ENCODE peak calls at places on chromosomes 7 and 10, in four cellular contexts. V is mesenchymal stem cell, L is IMR-90, H is neuronal stem cell. N is an unnamed sample.

GRCh38 chr7:141702047-141702567 is at the start of gene DENND11:
- DNase-seq in V (peak), L (peak), H (peak), N (no peak)

GRCh38 chr7:103680161-103681144 is 234.4 kb upstream of the SLC26A5 start:
- DNase-seq in V (no peak), L (no peak), H (no peak), N (no peak)

GRCh38 chr10:46240684-46241565 is 45.9 kb upstream of the ANTXRL start:
- DNase-seq in V (no peak), L (no peak), H (no peak), N (peak)

GRCh38 chr7:119197872-119198527 is 973.5 kb downstream of the ANKRD7 start:
- DNase-seq in V (peak), L (peak), H (peak), N (peak)

GRCh38 chr10:30770816-30771215 is 141.3 kb upstream of the LYZL2 start:
- DNase-seq in V (no peak), L (no peak), H (no peak), N (no peak)

GRCh38 chr7:1639578-1640175 is 30.4 kb upstream of the ELFN1 start:
- DNase-seq in V (no peak), L (no peak), H (no peak), N (no peak)

GRCh38 chr7:29156798-29157461 is 10.6 kb upstream of the CPVL start:
- DNase-seq in V (no peak), L (no peak), H (no peak), N (no peak)

GRCh38 chr10:89431977-89432376 is 17.6 kb downstream of the IFIT5 start:
- DNase-seq in V (peak), L (peak), H (no peak), N (no peak)

GRCh38 chr7:155356323-155357105 is 58.8 kb downstream of the INSIG1 start:
- DNase-seq in V (peak), L (no peak), H (no peak), N (no peak)

GRCh38 chr7:106287786-106288185 is 3.0 kb upstream of the NAMPT start:
- DNase-seq in V (no peak), L (no peak), H (no peak), N (no peak)

GRCh38 chr7:106774213-106774767 is 90.8 kb upstream of the PIK3CG start:
- DNase-seq in V (no peak), L (no peak), H (no peak), N (no peak)

GRCh38 chr7:7522421-7522820 is 13.3 kb downstream of the COL28A1 start:
- DNase-seq in V (no peak), L (peak), H (no peak), N (no peak)

DNA sequence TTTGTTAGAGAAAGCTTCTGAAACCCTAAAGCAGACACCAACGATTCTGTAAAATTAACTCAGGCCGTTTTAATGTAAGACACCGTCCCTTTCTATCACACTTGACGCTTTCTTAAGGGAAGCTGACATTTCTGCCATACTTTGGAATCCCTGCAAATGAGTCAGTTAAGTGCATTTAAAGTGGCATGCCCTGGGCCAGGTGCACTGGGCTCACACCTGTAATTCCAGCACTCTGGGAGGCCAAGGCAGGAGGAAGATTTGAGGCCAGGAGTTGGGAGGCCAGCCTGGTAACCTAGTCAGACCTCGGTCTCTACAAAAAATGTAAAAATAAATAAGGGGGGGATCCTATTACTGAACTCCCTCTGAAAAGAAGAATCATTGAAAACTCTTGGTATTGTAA is 4.4 kb downstream of the UBE2H start:
- DNase-seq in V (no peak), L (no peak), H (no peak), N (no peak)
- H3K4ac ChIP-seq in V (no peak), L (peak), H (no peak), N (no peak)

GRCh38 chr10:125823663-125824251 is 411 bp downstream of the BCCIP start:
- DNase-seq in V (peak), L (peak), H (no peak), N (no peak)
- H4K91ac ChIP-seq in V (peak), L (peak), H (no peak), N (no peak)

GRCh38 chr7:91942312-91942711 is 1.6 kb downstream of the AKAP9 start:
- DNase-seq in V (no peak), L (no peak), H (no peak), N (no peak)
- H3K4ac ChIP-seq in V (no peak), L (no peak), H (no peak), N (no peak)

GRCh38 chr7:135756191-135756590 is 7.6 kb upstream of the FAM180A start:
- DNase-seq in V (no peak), L (no peak), H (no peak), N (no peak)

GRCh38 chr7:135755351-135755753 is 6.7 kb upstream of the FAM180A start:
- DNase-seq in V (no peak), L (no peak), H (no peak), N (no peak)

GRCh38 chr7:135759537-135759936 is 10.9 kb upstream of the FAM180A start:
- DNase-seq in V (no peak), L (no peak), H (no peak), N (no peak)

GRCh38 chr7:135758531-135758932 is 9.9 kb upstream of the FAM180A start:
- DNase-seq in V (no peak), L (peak), H (no peak), N (no peak)

GRCh38 chr7:135757719-135758411 is 9.3 kb upstream of the FAM180A start:
- DNase-seq in V (no peak), L (peak), H (no peak), N (no peak)
- H4K91ac ChIP-seq in V (no peak), L (peak), H (no peak), N (peak)

GRCh38 chr7:101231644-101232043 is 6.0 kb downstream of the CLDN15 start:
- DNase-seq in V (no peak), L (no peak), H (no peak), N (no peak)

GRCh38 chr7:101233907-101234547 is 3.6 kb downstream of the CLDN15 start:
- DNase-seq in V (no peak), L (no peak), H (no peak), N (peak)

GRCh38 chr7:101234636-101235035 is 3.0 kb downstream of the CLDN15 start:
- DNase-seq in V (no peak), L (no peak), H (no peak), N (peak)

GRCh38 chr7:101235050-101235449 is 2.6 kb downstream of the CLDN15 start:
- DNase-seq in V (no peak), L (no peak), H (no peak), N (peak)

GRCh38 chr7:101232141-101232821 is 5.3 kb downstream of the CLDN15 start:
- DNase-seq in V (no peak), L (no peak), H (no peak), N (peak)
- H3K4ac ChIP-seq in V (no peak), L (peak), H (no peak), N (peak)